ENCODE peak calls at places on chromosome 18, in four cellular contexts. W, O, E and J are unnamed samples.

GRCh38 chr18:63963610-63964256 is 6.1 kb upstream of the SERPINB8 start:
- DNase-seq in E (peak), O (peak), W (peak), J (peak)

GRCh38 chr18:58054041-58054733 is 10.2 kb downstream of the NEDD4L start:
- DNase-seq in O (peak), E (peak), W (no peak), J (peak)

GRCh38 chr18:61831071-61831470 is 61.7 kb downstream of the RNF152 start:
- DNase-seq in O (no peak), E (peak), W (no peak), J (no peak)

GRCh38 chr18:22194151-22194598 is 24.8 kb downstream of the GATA6 start:
- DNase-seq in O (no peak), E (no peak), W (no peak), J (no peak)

GRCh38 chr18:63439334-63439733 is 17.1 kb upstream of the VPS4B start:
- DNase-seq in O (peak), W (peak), E (peak), J (peak)

GRCh38 chr18:9827856-9828793 is 57.6 kb upstream of the TXNDC2 start:
- DNase-seq in O (peak), E (peak), W (no peak), J (peak)

GRCh38 chr18:60020107-60020925 is 120.5 kb downstream of the PMAIP1 start:
- DNase-seq in O (no peak), W (no peak), E (peak), J (peak)

GRCh38 chr18:13452851-13453524 is 234.4 kb downstream of the LDLRAD4 start:
- DNase-seq in O (no peak), W (no peak), E (no peak), J (no peak)

GRCh38 chr18:427005-427404 is 73.5 kb downstream of the COLEC12 start:
- DNase-seq in O (no peak), E (peak), W (no peak), J (peak)

GRCh38 chr18:57649536-57650495 is 28.2 kb upstream of the NARS1 start:
- DNase-seq in E (peak), W (no peak), O (peak), J (peak)

GRCh38 chr18:76496200-76496890 is 1.3 kb upstream of the ZNF516 start:
- DNase-seq in O (no peak), W (peak), E (peak), J (peak)

GRCh38 chr18:39806519-39806918 is 2148.5 kb upstream of the PIK3C3 start:
- DNase-seq in W (no peak), O (peak), E (no peak), J (peak)

GRCh38 chr18:76306685-76307292 is 188.3 kb downstream of the ZNF516 start:
- DNase-seq in O (no peak), E (no peak), W (peak), J (no peak)

GRCh38 chr18:33837191-33837590 is 259.2 kb downstream of the ASXL3 start:
- DNase-seq in E (no peak), O (no peak), W (no peak), J (no peak)

GRCh38 chr18:53219853-53220252 is 879.9 kb downstream of the DCC start:
- DNase-seq in O (no peak), W (no peak), E (no peak), J (no peak)

GRCh38 chr18:712401-713134 is at the start of gene ENOSF1:
- DNase-seq in E (peak), W (peak), O (peak), J (peak)

GRCh38 chr18:369224-370010 is 101.6 kb upstream of the THOC1 start:
- DNase-seq in E (peak), O (no peak), W (no peak), J (peak)

GRCh38 chr18:76687271-76688006 is 134.9 kb upstream of the ZNF236 start:
- DNase-seq in E (peak), W (no peak), O (no peak), J (peak)

GRCh38 chr18:47492691-47493090 is 241.2 kb upstream of the SKOR2 start:
- DNase-seq in O (no peak), W (no peak), E (no peak), J (no peak)

DNA sequence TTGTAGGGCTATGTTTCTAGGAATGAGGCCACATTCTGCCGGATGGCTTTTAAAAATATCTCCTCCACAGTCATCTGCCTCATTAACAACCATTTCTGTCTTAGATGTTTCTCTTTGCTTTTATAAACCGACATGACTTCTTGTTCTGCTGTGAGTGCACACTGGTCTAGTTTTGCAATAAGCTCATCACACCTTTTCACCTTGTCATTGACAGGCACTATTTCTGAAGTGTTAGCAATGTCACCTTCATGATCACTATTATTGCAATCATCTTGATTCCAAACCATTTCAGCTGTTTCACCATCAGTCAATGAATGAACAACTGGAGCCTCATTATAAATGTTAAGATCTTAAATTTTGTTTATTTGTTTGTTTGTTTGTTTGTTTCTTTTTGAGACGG is 523.7 kb upstream of the DSEL start:
- DNase-seq in O (no peak), E (no peak), W (no peak), J (no peak)
- H3K4me2 ChIP-seq in O (no peak), E (no peak), W (no peak), J (no peak)

GRCh38 chr18:29661924-29662323 is 1380.6 kb downstream of the DSC3 start:
- DNase-seq in O (no peak), E (no peak), W (no peak), J (no peak)

GRCh38 chr18:29664278-29665021 is 1378.1 kb downstream of the DSC3 start:
- DNase-seq in W (no peak), O (peak), E (no peak), J (no peak)

DNA sequence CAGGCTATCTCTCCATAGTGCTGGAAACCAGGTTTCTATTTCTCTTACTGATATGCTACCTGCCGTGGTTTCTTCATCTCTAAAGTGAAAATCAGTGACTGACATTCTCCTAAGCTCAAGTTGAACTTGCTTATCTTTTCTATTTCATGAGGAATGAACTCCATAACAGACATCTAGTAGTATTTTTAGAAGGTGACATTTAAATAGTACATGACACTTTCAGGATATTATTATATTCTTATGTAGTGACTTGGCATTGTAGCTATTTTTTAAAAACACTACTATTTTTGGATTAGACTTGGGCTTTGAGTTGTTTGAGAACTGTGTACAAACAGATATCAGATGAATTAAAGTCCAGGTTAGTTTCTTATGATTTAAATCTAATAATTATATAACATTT is 1381.8 kb downstream of the DSC3 start:
- DNase-seq in E (no peak), O (no peak), W (no peak), J (no peak)
- H3K4me3 ChIP-seq in E (no peak), O (no peak), W (no peak), J (no peak)

GRCh38 chr18:67733094-67733493 is 216.6 kb upstream of the DSEL start:
- DNase-seq in O (peak), W (no peak), E (peak), J (peak)

GRCh38 chr18:67730884-67731283 is 214.4 kb upstream of the DSEL start:
- DNase-seq in O (peak), E (peak), W (no peak), J (peak)

GRCh38 chr18:67731853-67732252 is 215.3 kb upstream of the DSEL start:
- DNase-seq in E (peak), O (peak), W (no peak), J (peak)

GRCh38 chr18:67735506-67735905 is 219.0 kb upstream of the DSEL start:
- DNase-seq in E (no peak), O (no peak), W (no peak), J (no peak)
- H3K4me2 ChIP-seq in E (no peak), O (no peak), W (no peak), J (no peak)

DNA sequence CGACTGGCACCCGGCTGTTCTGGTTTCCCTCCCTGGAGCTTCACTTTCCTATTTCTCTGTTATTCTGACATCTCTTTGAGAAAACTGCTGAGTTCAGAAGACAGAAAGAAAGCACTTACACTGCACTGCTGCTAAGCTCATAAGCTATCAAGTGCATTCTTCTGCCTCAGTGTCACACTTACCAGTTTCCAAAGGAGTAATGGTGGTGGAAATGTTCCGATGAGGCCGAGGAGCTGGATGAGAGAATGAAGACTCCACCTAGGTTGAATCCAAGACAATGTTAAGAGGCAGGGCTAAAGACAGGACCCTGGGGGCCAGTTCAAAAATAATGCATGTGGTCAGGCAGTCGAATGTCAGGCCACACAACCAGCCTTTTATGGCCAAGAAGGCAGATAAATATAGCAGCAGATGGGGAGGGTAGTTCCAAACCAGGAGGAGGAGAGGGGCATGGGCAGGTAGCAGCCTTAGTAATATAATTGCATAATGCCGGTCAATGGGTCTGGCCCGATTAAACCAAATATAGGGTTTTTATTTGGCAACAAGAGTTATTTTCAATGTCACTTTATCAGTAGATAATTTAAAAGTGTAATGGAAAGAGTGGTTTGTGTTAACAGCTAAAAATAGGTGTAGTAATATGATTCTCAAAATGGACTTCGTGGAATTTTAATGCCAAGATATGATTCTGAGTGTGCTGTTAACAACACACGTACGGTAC is at the start of gene MYOM1:
- DNase-seq in W (no peak), E (no peak), O (no peak), J (no peak)
- H3K4me3 ChIP-seq in W (no peak), E (no peak), O (no peak), J (no peak)

GRCh38 chr18:79988925-79989361 is 580 bp upstream of the TXNL4A start:
- DNase-seq in E (peak), O (peak), W (peak), J (peak)

GRCh38 chr18:79988079-79988924 is at the start of gene TXNL4A:
- DNase-seq in W (peak), E (peak), O (peak), J (peak)

GRCh38 chr18:79986726-79987125 is 1.6 kb downstream of the TXNL4A start:
- DNase-seq in O (no peak), W (no peak), E (no peak), J (no peak)

GRCh38 chr18:79985172-79985571 is 3.2 kb downstream of the TXNL4A start:
- DNase-seq in O (no peak), E (no peak), W (no peak), J (no peak)

DNA sequence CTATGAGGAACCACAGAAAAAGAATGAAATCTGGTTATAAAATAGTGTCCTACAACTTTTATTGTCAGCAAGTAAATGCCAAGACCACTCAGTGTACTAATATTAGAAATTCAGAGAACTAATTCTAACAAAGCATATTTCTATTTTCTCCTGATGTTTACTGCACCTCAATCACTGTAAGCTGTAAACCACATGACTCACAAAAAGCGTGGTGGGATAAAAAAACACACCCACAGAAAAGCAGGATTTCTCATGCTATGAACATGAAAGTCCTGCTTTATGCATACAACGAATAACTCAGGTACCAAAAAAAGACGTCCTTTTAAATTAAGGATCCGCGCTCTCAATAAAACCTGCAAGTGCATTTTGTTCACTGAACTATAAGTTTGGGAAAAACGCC is 797 bp downstream of the TXNL4A start:
- DNase-seq in O (no peak), E (no peak), W (no peak), J (no peak)
- H3K4me2 ChIP-seq in O (peak), E (peak), W (peak), J (peak)